ENCODE peak calls at places on chromosomes 4 and X, in seven cellular contexts. One of them, this sample, is unnamed.

GRCh38 chr4:105946771-105947170 is 51.5 kb downstream of the NPNT start:
- DNase-seq in lung: no peak
- DNase-seq in A549: no peak
- DNase-seq in psoas muscle: no peak
- DNase-seq in MM.1S: no peak
- DNase-seq in body of pancreas: no peak
- DNase-seq in dorsolateral prefrontal cortex: no peak
- DNase-seq in this sample: no peak

GRCh38 chrX:119790977-119791436 is 423 bp downstream of the RPL39 start:
- DNase-seq in body of pancreas: peak
- DNase-seq in psoas muscle: no peak
- DNase-seq in dorsolateral prefrontal cortex: no peak
- DNase-seq in lung: peak
- DNase-seq in MM.1S: peak
- DNase-seq in A549: peak
- DNase-seq in this sample: peak

GRCh38 chr4:94369046-94369445 is 26.4 kb upstream of the HPGDS start:
- DNase-seq in dorsolateral prefrontal cortex: no peak
- DNase-seq in body of pancreas: no peak
- DNase-seq in MM.1S: no peak
- DNase-seq in psoas muscle: no peak
- DNase-seq in lung: no peak
- DNase-seq in A549: no peak
- DNase-seq in this sample: no peak

GRCh38 chr4:160318567-160319220 is 1215.8 kb downstream of the RAPGEF2 start:
- DNase-seq in dorsolateral prefrontal cortex: no peak
- DNase-seq in A549: peak
- DNase-seq in lung: no peak
- DNase-seq in body of pancreas: no peak
- DNase-seq in MM.1S: no peak
- DNase-seq in psoas muscle: no peak
- DNase-seq in this sample: no peak

GRCh38 chr4:67684839-67685531 is 16.0 kb downstream of the UBA6 start:
- DNase-seq in lung: no peak
- DNase-seq in A549: no peak
- DNase-seq in MM.1S: no peak
- DNase-seq in body of pancreas: no peak
- DNase-seq in dorsolateral prefrontal cortex: no peak
- DNase-seq in psoas muscle: no peak
- DNase-seq in this sample: no peak

GRCh38 chr4:121698119-121698732 is 1.4 kb upstream of the ANXA5 start:
- DNase-seq in A549: no peak
- DNase-seq in psoas muscle: peak
- DNase-seq in lung: no peak
- DNase-seq in dorsolateral prefrontal cortex: no peak
- DNase-seq in body of pancreas: no peak
- DNase-seq in MM.1S: no peak
- DNase-seq in this sample: no peak

GRCh38 chr4:101835121-101835904 is 44.8 kb downstream of the BANK1 start:
- DNase-seq in A549: peak
- DNase-seq in MM.1S: no peak
- DNase-seq in psoas muscle: no peak
- DNase-seq in lung: peak
- DNase-seq in dorsolateral prefrontal cortex: no peak
- DNase-seq in body of pancreas: peak
- DNase-seq in this sample: peak

GRCh38 chrX:37993857-37994619 is 12.3 kb upstream of the SYTL5 start:
- DNase-seq in A549: peak
- DNase-seq in MM.1S: peak
- DNase-seq in lung: no peak
- DNase-seq in dorsolateral prefrontal cortex: no peak
- DNase-seq in psoas muscle: no peak
- DNase-seq in body of pancreas: peak
- DNase-seq in this sample: peak

GRCh38 chr4:97984545-97985131 is 158.6 kb downstream of the STPG2 start:
- DNase-seq in lung: no peak
- DNase-seq in body of pancreas: no peak
- DNase-seq in psoas muscle: no peak
- DNase-seq in MM.1S: peak
- DNase-seq in dorsolateral prefrontal cortex: no peak
- DNase-seq in A549: peak
- DNase-seq in this sample: no peak

GRCh38 chr4:17447675-17448298 is 64.1 kb downstream of the QDPR start:
- DNase-seq in lung: peak
- DNase-seq in psoas muscle: no peak
- DNase-seq in dorsolateral prefrontal cortex: no peak
- DNase-seq in A549: peak
- DNase-seq in body of pancreas: peak
- DNase-seq in MM.1S: peak
- DNase-seq in this sample: peak

GRCh38 chr4:159946983-159947645 is 844.2 kb downstream of the RAPGEF2 start:
- DNase-seq in MM.1S: peak
- DNase-seq in A549: peak
- DNase-seq in psoas muscle: no peak
- DNase-seq in body of pancreas: no peak
- DNase-seq in lung: no peak
- DNase-seq in dorsolateral prefrontal cortex: no peak
- DNase-seq in this sample: peak

GRCh38 chr4:105808459-105809041 is 86.7 kb upstream of the NPNT start:
- DNase-seq in A549: peak
- DNase-seq in psoas muscle: no peak
- DNase-seq in lung: no peak
- DNase-seq in dorsolateral prefrontal cortex: no peak
- DNase-seq in body of pancreas: peak
- DNase-seq in MM.1S: no peak
- DNase-seq in this sample: peak

GRCh38 chr4:85509882-85510631 is 35.1 kb downstream of the ARHGAP24 start:
- DNase-seq in MM.1S: no peak
- DNase-seq in dorsolateral prefrontal cortex: no peak
- DNase-seq in psoas muscle: no peak
- DNase-seq in lung: no peak
- DNase-seq in body of pancreas: no peak
- DNase-seq in A549: no peak
- DNase-seq in this sample: no peak

GRCh38 chr4:104989363-104989762 is 157.3 kb upstream of the TET2 start:
- DNase-seq in dorsolateral prefrontal cortex: no peak
- DNase-seq in lung: no peak
- DNase-seq in MM.1S: no peak
- DNase-seq in A549: no peak
- DNase-seq in psoas muscle: no peak
- DNase-seq in body of pancreas: peak
- DNase-seq in this sample: no peak

GRCh38 chrX:33970028-33970932 is 161.8 kb downstream of the FAM47A start:
- DNase-seq in A549: no peak
- DNase-seq in psoas muscle: no peak
- DNase-seq in dorsolateral prefrontal cortex: no peak
- DNase-seq in body of pancreas: no peak
- DNase-seq in MM.1S: no peak
- DNase-seq in lung: no peak
- DNase-seq in this sample: no peak

GRCh38 chr4:150641604-150642003 is 59.7 kb downstream of the MAB21L2 start:
- DNase-seq in A549: no peak
- DNase-seq in MM.1S: no peak
- DNase-seq in dorsolateral prefrontal cortex: no peak
- DNase-seq in psoas muscle: no peak
- DNase-seq in lung: no peak
- DNase-seq in body of pancreas: no peak
- DNase-seq in this sample: no peak

GRCh38 chr4:184548651-184549341 is 74.4 kb upstream of the IRF2 start:
- DNase-seq in A549: no peak
- DNase-seq in body of pancreas: no peak
- DNase-seq in psoas muscle: no peak
- DNase-seq in lung: no peak
- DNase-seq in dorsolateral prefrontal cortex: no peak
- DNase-seq in MM.1S: no peak
- DNase-seq in this sample: no peak

GRCh38 chr4:174398728-174399127 is 115.0 kb downstream of the CEP44 start:
- DNase-seq in MM.1S: no peak
- DNase-seq in body of pancreas: no peak
- DNase-seq in dorsolateral prefrontal cortex: no peak
- DNase-seq in psoas muscle: no peak
- DNase-seq in A549: peak
- DNase-seq in lung: no peak
- DNase-seq in this sample: peak

GRCh38 chrX:105706041-105706440 is 116.3 kb upstream of the NRK start:
- DNase-seq in psoas muscle: no peak
- DNase-seq in A549: no peak
- DNase-seq in lung: no peak
- DNase-seq in body of pancreas: no peak
- DNase-seq in MM.1S: no peak
- DNase-seq in dorsolateral prefrontal cortex: no peak
- DNase-seq in this sample: no peak

GRCh38 chrX:105698386-105698785 is 124.0 kb upstream of the NRK start:
- DNase-seq in body of pancreas: no peak
- DNase-seq in lung: no peak
- DNase-seq in psoas muscle: no peak
- DNase-seq in A549: no peak
- DNase-seq in MM.1S: no peak
- DNase-seq in dorsolateral prefrontal cortex: no peak
- DNase-seq in this sample: no peak

GRCh38 chrX:105700316-105700715 is 122.0 kb upstream of the NRK start:
- DNase-seq in body of pancreas: no peak
- DNase-seq in MM.1S: no peak
- DNase-seq in psoas muscle: no peak
- DNase-seq in A549: no peak
- DNase-seq in dorsolateral prefrontal cortex: no peak
- DNase-seq in lung: no peak
- DNase-seq in this sample: no peak

GRCh38 chrX:105703876-105704275 is 118.5 kb upstream of the NRK start:
- DNase-seq in dorsolateral prefrontal cortex: no peak
- DNase-seq in lung: no peak
- DNase-seq in A549: no peak
- DNase-seq in MM.1S: no peak
- DNase-seq in body of pancreas: no peak
- DNase-seq in psoas muscle: no peak
- DNase-seq in this sample: no peak

DNA sequence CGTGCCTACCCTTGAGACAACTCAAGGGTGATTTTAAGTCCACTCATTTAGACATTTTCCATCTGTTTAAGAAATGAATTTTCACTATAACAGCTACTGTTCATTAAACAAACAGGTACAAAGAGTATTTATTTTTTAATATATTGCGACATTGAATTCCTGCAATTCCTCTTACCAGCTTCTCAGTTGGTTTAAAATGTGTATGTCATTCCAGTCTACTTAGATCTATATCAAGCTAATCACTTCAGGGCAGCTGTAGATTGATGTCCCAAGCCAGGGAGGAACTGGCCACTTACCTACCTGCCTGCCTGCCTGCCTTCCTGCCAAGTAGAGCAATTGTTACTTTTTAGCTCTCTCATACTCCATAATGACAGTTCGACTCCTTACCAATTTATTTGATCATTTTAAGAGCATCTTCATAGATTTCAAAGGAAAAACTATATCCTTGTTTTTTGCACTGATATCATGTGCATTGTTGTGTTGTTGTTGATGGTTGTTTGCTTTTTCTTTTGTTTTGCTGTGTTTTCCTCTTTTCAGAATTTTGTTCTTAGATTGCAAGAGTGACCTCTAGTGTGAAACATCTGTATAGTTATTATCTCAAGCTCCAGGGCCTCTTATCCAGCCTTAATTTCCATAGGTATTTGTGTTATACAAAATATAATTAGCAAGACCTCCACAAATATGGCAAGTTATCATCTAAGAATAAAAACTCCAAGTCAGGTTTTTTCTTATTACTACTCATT is 120.9 kb upstream of the NRK start:
- DNase-seq in A549: no peak
- DNase-seq in lung: no peak
- DNase-seq in psoas muscle: no peak
- DNase-seq in MM.1S: peak
- DNase-seq in dorsolateral prefrontal cortex: no peak
- DNase-seq in body of pancreas: no peak
- DNase-seq in this sample: peak
- TF ChIP-seq CTCF in A549: no peak
- TF ChIP-seq CTCF in lung: no peak
- TF ChIP-seq CTCF in psoas muscle: peak
- TF ChIP-seq CTCF in MM.1S: peak
- TF ChIP-seq CTCF in dorsolateral prefrontal cortex: no peak
- TF ChIP-seq CTCF in body of pancreas: no peak
- TF ChIP-seq CTCF in this sample: peak

GRCh38 chrX:107773906-107774435 is 1.6 kb downstream of the TSC22D3 start:
- DNase-seq in A549: no peak
- DNase-seq in body of pancreas: peak
- DNase-seq in dorsolateral prefrontal cortex: no peak
- DNase-seq in lung: no peak
- DNase-seq in MM.1S: no peak
- DNase-seq in psoas muscle: no peak
- DNase-seq in this sample: no peak
- H3K27ac ChIP-seq in A549: no peak
- H3K27ac ChIP-seq in body of pancreas: peak
- H3K27ac ChIP-seq in dorsolateral prefrontal cortex: peak
- H3K27ac ChIP-seq in lung: no peak
- H3K27ac ChIP-seq in MM.1S: no peak
- H3K27ac ChIP-seq in psoas muscle: peak
- H3K27ac ChIP-seq in this sample: peak

GRCh38 chrX:17634542-17635207 is 102.6 kb upstream of the SCML1 start:
- DNase-seq in body of pancreas: peak
- DNase-seq in lung: no peak
- DNase-seq in MM.1S: no peak
- DNase-seq in A549: no peak
- DNase-seq in psoas muscle: no peak
- DNase-seq in dorsolateral prefrontal cortex: no peak
- DNase-seq in this sample: no peak
- TF ChIP-seq CTCF in body of pancreas: no peak
- TF ChIP-seq CTCF in lung: no peak
- TF ChIP-seq CTCF in MM.1S: no peak
- TF ChIP-seq CTCF in A549: no peak
- TF ChIP-seq CTCF in psoas muscle: no peak
- TF ChIP-seq CTCF in dorsolateral prefrontal cortex: no peak
- TF ChIP-seq CTCF in this sample: no peak

DNA sequence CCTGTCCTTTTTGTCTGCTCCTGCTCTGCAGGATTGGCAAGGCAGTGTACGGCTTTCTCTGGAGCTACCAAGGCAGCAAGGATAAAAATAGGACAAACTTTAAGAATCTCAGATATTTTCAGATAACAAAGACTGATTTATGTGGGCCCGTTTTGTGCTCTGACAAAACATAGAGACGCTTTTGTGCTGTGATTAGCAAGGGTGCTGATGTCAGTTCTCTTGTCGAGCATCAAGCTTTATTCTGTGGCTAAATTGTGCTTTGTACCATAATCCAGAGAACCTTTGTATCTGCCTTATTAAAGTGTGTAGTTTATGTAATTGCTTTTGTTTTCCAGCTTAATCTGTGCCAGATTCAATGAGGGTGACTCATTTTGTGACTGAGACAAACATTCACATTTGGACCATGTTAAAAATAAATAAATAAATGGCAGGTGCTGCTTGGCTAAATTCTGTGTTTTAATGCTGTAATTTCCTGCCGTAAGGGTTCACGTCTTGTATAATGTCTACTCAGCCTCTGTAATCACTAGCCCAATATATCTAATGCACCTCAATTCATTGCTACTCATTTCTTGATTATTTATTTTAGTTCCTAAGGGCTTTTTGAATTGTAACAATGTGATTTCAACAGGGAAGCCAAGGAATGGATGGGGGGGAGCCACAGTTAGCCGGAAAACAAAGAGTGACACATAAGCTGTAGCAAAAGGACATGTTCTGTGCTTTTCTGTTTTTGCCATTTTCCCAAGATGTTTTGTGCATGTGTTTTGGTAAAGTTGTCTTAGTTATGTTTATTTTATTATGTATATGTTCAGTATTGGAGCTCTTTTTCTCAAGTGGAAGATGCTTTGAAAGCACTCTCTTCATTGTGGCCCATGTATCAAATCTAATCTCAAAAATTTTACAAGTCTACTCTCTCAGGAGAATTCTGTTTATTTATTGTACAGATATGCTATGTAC is 75.1 kb downstream of the GAB1 start:
- DNase-seq in dorsolateral prefrontal cortex: no peak
- DNase-seq in body of pancreas: no peak
- DNase-seq in psoas muscle: no peak
- DNase-seq in A549: no peak
- DNase-seq in MM.1S: no peak
- DNase-seq in lung: no peak
- DNase-seq in this sample: no peak
- H3K27ac ChIP-seq in dorsolateral prefrontal cortex: peak
- H3K27ac ChIP-seq in body of pancreas: peak
- H3K27ac ChIP-seq in psoas muscle: peak
- H3K27ac ChIP-seq in A549: no peak
- H3K27ac ChIP-seq in MM.1S: no peak
- H3K27ac ChIP-seq in lung: peak
- H3K27ac ChIP-seq in this sample: no peak